ENCODE peak calls at places on chromosome 5, in four cellular contexts. One of them, this sample, is unnamed.

GRCh38 chr5:152514827-152515397 is 109.8 kb upstream of the NMUR2 start:
- DNase-seq in CD4-positive, alpha-beta memory T cell: no peak
- DNase-seq in dermis blood vessel endothelial cell: peak
- DNase-seq in endothelial cell: no peak
- DNase-seq in this sample: no peak

GRCh38 chr5:6753851-6754250 is 40.6 kb downstream of the TENT4A start:
- DNase-seq in endothelial cell: no peak
- DNase-seq in dermis blood vessel endothelial cell: no peak
- DNase-seq in CD4-positive, alpha-beta memory T cell: no peak
- DNase-seq in this sample: no peak

GRCh38 chr5:180557201-180557809 is 34.0 kb downstream of the SCGB3A1 start:
- DNase-seq in endothelial cell: no peak
- DNase-seq in dermis blood vessel endothelial cell: no peak
- DNase-seq in CD4-positive, alpha-beta memory T cell: no peak
- DNase-seq in this sample: no peak

GRCh38 chr5:15897609-15898008 is 282.0 kb downstream of the MARCHF11 start:
- DNase-seq in CD4-positive, alpha-beta memory T cell: no peak
- DNase-seq in dermis blood vessel endothelial cell: no peak
- DNase-seq in endothelial cell: no peak
- DNase-seq in this sample: no peak

GRCh38 chr5:168600409-168600808 is 21.2 kb upstream of the PANK3 start:
- DNase-seq in CD4-positive, alpha-beta memory T cell: no peak
- DNase-seq in endothelial cell: no peak
- DNase-seq in dermis blood vessel endothelial cell: no peak
- DNase-seq in this sample: no peak

GRCh38 chr5:127840198-127840524 is 137.0 kb downstream of the CCDC192 start:
- DNase-seq in CD4-positive, alpha-beta memory T cell: no peak
- DNase-seq in endothelial cell: no peak
- DNase-seq in dermis blood vessel endothelial cell: no peak
- DNase-seq in this sample: no peak

GRCh38 chr5:52665544-52665943 is 122.2 kb upstream of the ITGA1 start:
- DNase-seq in dermis blood vessel endothelial cell: no peak
- DNase-seq in CD4-positive, alpha-beta memory T cell: no peak
- DNase-seq in endothelial cell: no peak
- DNase-seq in this sample: no peak

GRCh38 chr5:118777468-118777746 is 210.9 kb downstream of the DTWD2 start:
- DNase-seq in dermis blood vessel endothelial cell: no peak
- DNase-seq in CD4-positive, alpha-beta memory T cell: no peak
- DNase-seq in endothelial cell: no peak
- DNase-seq in this sample: no peak

GRCh38 chr5:34585601-34586104 is 70.5 kb upstream of the RAI14 start:
- DNase-seq in CD4-positive, alpha-beta memory T cell: no peak
- DNase-seq in dermis blood vessel endothelial cell: peak
- DNase-seq in endothelial cell: no peak
- DNase-seq in this sample: no peak

GRCh38 chr5:139905401-139905800 is 109.8 kb downstream of the PSD2 start:
- DNase-seq in dermis blood vessel endothelial cell: no peak
- DNase-seq in CD4-positive, alpha-beta memory T cell: no peak
- DNase-seq in endothelial cell: no peak
- DNase-seq in this sample: no peak

GRCh38 chr5:177427211-177427822 is 841 bp downstream of the GRK6 start:
- DNase-seq in CD4-positive, alpha-beta memory T cell: no peak
- DNase-seq in endothelial cell: no peak
- DNase-seq in dermis blood vessel endothelial cell: peak
- DNase-seq in this sample: no peak

GRCh38 chr5:58330781-58331180 is 129.1 kb downstream of the PLK2 start:
- DNase-seq in dermis blood vessel endothelial cell: no peak
- DNase-seq in CD4-positive, alpha-beta memory T cell: no peak
- DNase-seq in endothelial cell: no peak
- DNase-seq in this sample: no peak

GRCh38 chr5:15007549-15008142 is 136.1 kb upstream of the ANKH start:
- DNase-seq in endothelial cell: no peak
- DNase-seq in dermis blood vessel endothelial cell: no peak
- DNase-seq in CD4-positive, alpha-beta memory T cell: no peak
- DNase-seq in this sample: no peak

This sample was measured in B cell.